ENCODE peak calls at places on chromosomes 5 and 9, in six cellular contexts. K, B, F, M, T and X are unnamed samples.

GRCh38 chr5:14147210-14147609 is 4.1 kb downstream of the TRIO start:
- DNase-seq in K (no peak), B (no peak), F (no peak), M (no peak), T (no peak), X (no peak)

GRCh38 chr5:133865113-133865512 is 103.3 kb downstream of the C5orf15 start:
- DNase-seq in K (no peak), B (no peak), F (peak), M (no peak), T (no peak), X (no peak)

GRCh38 chr9:117430813-117431212 is 16.0 kb upstream of the ASTN2 start:
- DNase-seq in K (no peak), B (no peak), F (no peak), M (no peak), T (no peak), X (no peak)

GRCh38 chr5:34656700-34657549 is 797 bp downstream of the RAI14 start:
- DNase-seq in K (peak), B (peak), F (peak), M (no peak), T (no peak), X (no peak)

GRCh38 chr5:6182271-6182815 is 196.0 kb downstream of the MED10 start:
- DNase-seq in K (no peak), B (no peak), F (no peak), M (no peak), T (no peak), X (no peak)

GRCh38 chr5:76372320-76373054 is 30.6 kb upstream of the IQGAP2 start:
- DNase-seq in K (no peak), B (no peak), F (peak), M (peak), T (no peak), X (no peak)

GRCh38 chr5:82863260-82863659 is 213.9 kb downstream of the TMEM167A start:
- DNase-seq in K (no peak), B (no peak), F (no peak), M (no peak), T (no peak), X (no peak)

GRCh38 chr5:108380531-108381021 is 1.3 kb downstream of the FBXL17 start:
- DNase-seq in K (peak), B (peak), F (peak), M (peak), T (no peak), X (peak)

GRCh38 chr5:153660919-153661318 is 170.4 kb downstream of the GRIA1 start:
- DNase-seq in K (no peak), B (no peak), F (no peak), M (no peak), T (no peak), X (no peak)

GRCh38 chr9:107878462-107878861 is 388.9 kb upstream of the KLF4 start:
- DNase-seq in K (no peak), B (no peak), F (no peak), M (no peak), T (no peak), X (no peak)

GRCh38 chr9:92749071-92749933 is 15.3 kb downstream of the BICD2 start:
- DNase-seq in K (no peak), B (no peak), F (peak), M (no peak), T (no peak), X (no peak)

GRCh38 chr5:163978897-163979296 is 473.5 kb downstream of the MAT2B start:
- DNase-seq in K (no peak), B (no peak), F (no peak), M (no peak), T (peak), X (no peak)

GRCh38 chr9:128169492-128169891 is 9.4 kb downstream of the BBLN start:
- DNase-seq in K (no peak), B (no peak), F (no peak), M (no peak), T (no peak), X (no peak)

GRCh38 chr5:98638701-98639100 is 134.8 kb upstream of the RGMB start:
- DNase-seq in K (no peak), B (no peak), F (no peak), M (no peak), T (no peak), X (no peak)

GRCh38 chr5:4987431-4987830 is 152.7 kb upstream of the ADAMTS16 start:
- DNase-seq in K (no peak), B (no peak), F (no peak), M (no peak), T (no peak), X (no peak)

GRCh38 chr9:128011071-128011817 is 30.5 kb upstream of the EEIG1 start:
- DNase-seq in K (no peak), B (no peak), F (no peak), M (peak), T (no peak), X (no peak)

GRCh38 chr5:35124932-35125331 is 77.2 kb upstream of the AGXT2 start:
- DNase-seq in K (no peak), B (no peak), F (no peak), M (no peak), T (no peak), X (no peak)

GRCh38 chr5:83306572-83307241 is 164.8 kb upstream of the VCAN start:
- DNase-seq in K (peak), B (peak), F (no peak), M (no peak), T (no peak), X (peak)

GRCh38 chr5:11146171-11146570 is 385.1 kb upstream of the DAP start:
- DNase-seq in K (no peak), B (no peak), F (no peak), M (no peak), T (no peak), X (no peak)

GRCh38 chr9:120712539-120713031 is 1.7 kb downstream of the MEGF9 start:
- DNase-seq in K (no peak), B (no peak), F (no peak), M (no peak), T (no peak), X (no peak)

GRCh38 chr5:163894645-163895044 is 389.2 kb downstream of the MAT2B start:
- DNase-seq in K (no peak), B (no peak), F (no peak), M (no peak), T (no peak), X (no peak)

GRCh38 chr9:99085949-99086948 is 18.7 kb upstream of the TGFBR1 start:
- DNase-seq in K (no peak), B (no peak), F (no peak), M (no peak), T (no peak), X (no peak)

GRCh38 chr5:124783794-124784193 is 37.4 kb upstream of the ZNF608 start:
- DNase-seq in K (no peak), B (no peak), F (no peak), M (no peak), T (no peak), X (no peak)

GRCh38 chr9:129497064-129497836 is 123.7 kb downstream of the C9orf50 start:
- DNase-seq in K (no peak), B (no peak), F (peak), M (no peak), T (no peak), X (no peak)

GRCh38 chr5:88734191-88734640 is 148.8 kb downstream of the MEF2C start:
- DNase-seq in K (no peak), B (no peak), F (peak), M (no peak), T (no peak), X (peak)

GRCh38 chr5:93621340-93621872 is 38.4 kb downstream of the NR2F1 start:
- DNase-seq in K (no peak), B (no peak), F (peak), M (peak), T (no peak), X (no peak)

GRCh38 chr5:142684508-142685031 is 1.3 kb downstream of the FGF1 start:
- DNase-seq in K (no peak), B (no peak), F (no peak), M (no peak), T (peak), X (no peak)

GRCh38 chr9:123742009-123742767 is 187.7 kb downstream of the DENND1A start:
- DNase-seq in K (no peak), B (no peak), F (no peak), M (peak), T (no peak), X (no peak)

GRCh38 chr5:116750626-116751188 is 176.1 kb upstream of the SEMA6A start:
- DNase-seq in K (no peak), B (no peak), F (no peak), M (no peak), T (no peak), X (no peak)

GRCh38 chr5:136981936-136982335 is 517.2 kb downstream of the SPOCK1 start:
- DNase-seq in K (no peak), B (no peak), F (no peak), M (no peak), T (no peak), X (no peak)

GRCh38 chr5:136984772-136985455 is 514.2 kb downstream of the SPOCK1 start:
- DNase-seq in K (no peak), B (no peak), F (no peak), M (no peak), T (no peak), X (no peak)

GRCh38 chr5:136985785-136986475 is 513.2 kb downstream of the SPOCK1 start:
- DNase-seq in K (no peak), B (no peak), F (no peak), M (no peak), T (no peak), X (no peak)
- TF ChIP-seq TAF1 in K (no peak), B (no peak), F (no peak), M (no peak), T (no peak), X (no peak)

DNA sequence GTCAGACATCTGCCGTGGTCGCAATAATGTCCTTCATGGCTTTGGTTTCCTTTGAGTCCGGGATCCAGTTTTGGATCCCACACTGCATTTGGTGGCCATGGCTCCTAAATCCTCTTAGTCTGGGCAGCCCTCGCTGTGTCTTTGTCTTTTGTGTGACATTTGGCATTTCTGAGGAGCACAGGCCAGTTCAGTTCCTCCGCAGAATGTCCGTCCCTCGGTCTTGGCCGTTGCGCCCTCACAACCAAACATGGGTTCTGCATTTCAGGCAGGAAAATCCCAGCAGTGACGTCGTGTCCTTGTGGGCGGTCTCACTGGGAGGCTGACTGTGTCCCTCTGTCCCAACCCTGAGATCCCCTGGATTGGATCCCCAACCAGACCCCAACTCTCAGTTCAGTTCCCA is 172.9 kb upstream of the PPP1R26 start:
- DNase-seq in K (no peak), B (no peak), F (no peak), M (no peak), T (no peak), X (no peak)
- TF ChIP-seq TAF1 in K (no peak), B (no peak), F (no peak), M (no peak), T (no peak), X (no peak)

GRCh38 chr5:1668141-1668721 is 131.4 kb downstream of the MRPL36 start:
- DNase-seq in K (no peak), B (no peak), F (peak), M (no peak), T (no peak), X (no peak)

GRCh38 chr5:1666221-1666620 is 133.4 kb downstream of the MRPL36 start:
- DNase-seq in K (no peak), B (no peak), F (peak), M (no peak), T (no peak), X (no peak)

GRCh38 chr5:1669276-1670155 is 130.1 kb downstream of the MRPL36 start:
- DNase-seq in K (no peak), B (no peak), F (no peak), M (no peak), T (no peak), X (no peak)

GRCh38 chr5:1666812-1667588 is 132.6 kb downstream of the MRPL36 start:
- DNase-seq in K (peak), B (peak), F (peak), M (no peak), T (no peak), X (no peak)

GRCh38 chr5:1667648-1668140 is 131.9 kb downstream of the MRPL36 start:
- DNase-seq in K (no peak), B (no peak), F (peak), M (no peak), T (no peak), X (no peak)
- TF ChIP-seq TAF1 in K (no peak), B (no peak), F (no peak), M (no peak), T (no peak), X (no peak)

GRCh38 chr9:83384214-83384613 is 154.0 kb downstream of the FRMD3 start:
- DNase-seq in K (no peak), B (no peak), F (peak), M (no peak), T (no peak), X (no peak)
- TF ChIP-seq TAF1 in K (no peak), B (no peak), F (no peak), M (no peak), T (no peak), X (no peak)

GRCh38 chr5:149001154-149001553 is 61.7 kb downstream of the SH3TC2 start:
- DNase-seq in K (no peak), B (no peak), F (no peak), M (no peak), T (no peak), X (no peak)

GRCh38 chr5:149002053-149002452 is 60.8 kb downstream of the SH3TC2 start:
- DNase-seq in K (no peak), B (no peak), F (no peak), M (peak), T (no peak), X (no peak)

GRCh38 chr5:149002761-149003689 is 59.8 kb downstream of the SH3TC2 start:
- DNase-seq in K (no peak), B (no peak), F (no peak), M (no peak), T (no peak), X (no peak)

GRCh38 chr5:148998174-148998797 is 64.6 kb downstream of the SH3TC2 start:
- DNase-seq in K (no peak), B (peak), F (peak), M (peak), T (no peak), X (no peak)

GRCh38 chr5:148999741-149000140 is 63.1 kb downstream of the SH3TC2 start:
- DNase-seq in K (no peak), B (no peak), F (no peak), M (no peak), T (no peak), X (no peak)
- TF ChIP-seq TAF1 in K (no peak), B (no peak), F (no peak), M (no peak), T (no peak), X (no peak)